ENCODE peak calls at places on chromosome 22, in nine cellular contexts. One of them, this sample, is unnamed.

GRCh38 chr22:21032037-21032842 is at the start of gene SLC7A4:
- DNase-seq in kidney epithelial cell: no peak
- DNase-seq in activated naive CD4-positive, alpha-beta T cell: no peak
- DNase-seq in M059J: no peak
- DNase-seq in tibial nerve: no peak
- DNase-seq in astrocyte of the spinal cord: no peak
- DNase-seq in activated naive CD8-positive, alpha-beta T cell treated with anti-CD3 and anti-CD28 coated beads, Interleukin-2, amount 50 U/mL, for 24 hours: no peak
- DNase-seq in stimulated activated effector memory CD8-positive, alpha-beta T cell treated with anti-CD3 and anti-CD28 coated beads, Interleukin-12 subunit alpha, Interleukin-12 subunit beta, amount 100 ng/mL, for 72 hours: no peak
- DNase-seq in NCI-H345: peak
- DNase-seq in this sample: peak

GRCh38 chr22:26722159-26722558 is 64.8 kb downstream of the MIAT start:
- DNase-seq in stimulated activated effector memory CD8-positive, alpha-beta T cell treated with anti-CD3 and anti-CD28 coated beads, Interleukin-12 subunit alpha, Interleukin-12 subunit beta, amount 100 ng/mL, for 72 hours: no peak
- DNase-seq in tibial nerve: no peak
- DNase-seq in M059J: peak
- DNase-seq in kidney epithelial cell: no peak
- DNase-seq in NCI-H345: no peak
- DNase-seq in activated naive CD4-positive, alpha-beta T cell: no peak
- DNase-seq in activated naive CD8-positive, alpha-beta T cell treated with anti-CD3 and anti-CD28 coated beads, Interleukin-2, amount 50 U/mL, for 24 hours: no peak
- DNase-seq in astrocyte of the spinal cord: no peak
- DNase-seq in this sample: no peak

GRCh38 chr22:35610741-35611140 is 6.4 kb downstream of the MB start:
- DNase-seq in stimulated activated effector memory CD8-positive, alpha-beta T cell treated with anti-CD3 and anti-CD28 coated beads, Interleukin-12 subunit alpha, Interleukin-12 subunit beta, amount 100 ng/mL, for 72 hours: no peak
- DNase-seq in activated naive CD4-positive, alpha-beta T cell: no peak
- DNase-seq in M059J: no peak
- DNase-seq in kidney epithelial cell: no peak
- DNase-seq in tibial nerve: no peak
- DNase-seq in NCI-H345: no peak
- DNase-seq in activated naive CD8-positive, alpha-beta T cell treated with anti-CD3 and anti-CD28 coated beads, Interleukin-2, amount 50 U/mL, for 24 hours: no peak
- DNase-seq in astrocyte of the spinal cord: no peak
- DNase-seq in this sample: no peak

GRCh38 chr22:48347311-48347710 is 1480.4 kb downstream of the BRD1 start:
- DNase-seq in activated naive CD8-positive, alpha-beta T cell treated with anti-CD3 and anti-CD28 coated beads, Interleukin-2, amount 50 U/mL, for 24 hours: no peak
- DNase-seq in stimulated activated effector memory CD8-positive, alpha-beta T cell treated with anti-CD3 and anti-CD28 coated beads, Interleukin-12 subunit alpha, Interleukin-12 subunit beta, amount 100 ng/mL, for 72 hours: no peak
- DNase-seq in M059J: no peak
- DNase-seq in NCI-H345: no peak
- DNase-seq in astrocyte of the spinal cord: no peak
- DNase-seq in kidney epithelial cell: no peak
- DNase-seq in activated naive CD4-positive, alpha-beta T cell: no peak
- DNase-seq in tibial nerve: no peak
- DNase-seq in this sample: no peak

GRCh38 chr22:46351767-46352166 is 16.3 kb downstream of the TRMU start:
- DNase-seq in kidney epithelial cell: no peak
- DNase-seq in astrocyte of the spinal cord: no peak
- DNase-seq in activated naive CD8-positive, alpha-beta T cell treated with anti-CD3 and anti-CD28 coated beads, Interleukin-2, amount 50 U/mL, for 24 hours: no peak
- DNase-seq in tibial nerve: no peak
- DNase-seq in M059J: no peak
- DNase-seq in activated naive CD4-positive, alpha-beta T cell: no peak
- DNase-seq in stimulated activated effector memory CD8-positive, alpha-beta T cell treated with anti-CD3 and anti-CD28 coated beads, Interleukin-12 subunit alpha, Interleukin-12 subunit beta, amount 100 ng/mL, for 72 hours: no peak
- DNase-seq in NCI-H345: no peak
- DNase-seq in this sample: no peak

GRCh38 chr22:45783021-45783420 is 111.4 kb downstream of the ATXN10 start:
- DNase-seq in kidney epithelial cell: no peak
- DNase-seq in stimulated activated effector memory CD8-positive, alpha-beta T cell treated with anti-CD3 and anti-CD28 coated beads, Interleukin-12 subunit alpha, Interleukin-12 subunit beta, amount 100 ng/mL, for 72 hours: no peak
- DNase-seq in M059J: no peak
- DNase-seq in activated naive CD4-positive, alpha-beta T cell: no peak
- DNase-seq in astrocyte of the spinal cord: peak
- DNase-seq in tibial nerve: no peak
- DNase-seq in NCI-H345: no peak
- DNase-seq in activated naive CD8-positive, alpha-beta T cell treated with anti-CD3 and anti-CD28 coated beads, Interleukin-2, amount 50 U/mL, for 24 hours: no peak
- DNase-seq in this sample: no peak

GRCh38 chr22:49099496-49100124 is 728.1 kb downstream of the BRD1 start:
- DNase-seq in activated naive CD4-positive, alpha-beta T cell: no peak
- DNase-seq in activated naive CD8-positive, alpha-beta T cell treated with anti-CD3 and anti-CD28 coated beads, Interleukin-2, amount 50 U/mL, for 24 hours: no peak
- DNase-seq in kidney epithelial cell: peak
- DNase-seq in tibial nerve: no peak
- DNase-seq in NCI-H345: no peak
- DNase-seq in stimulated activated effector memory CD8-positive, alpha-beta T cell treated with anti-CD3 and anti-CD28 coated beads, Interleukin-12 subunit alpha, Interleukin-12 subunit beta, amount 100 ng/mL, for 72 hours: no peak
- DNase-seq in M059J: peak
- DNase-seq in astrocyte of the spinal cord: no peak
- DNase-seq in this sample: no peak

GRCh38 chr22:19940536-19941364 is 822 bp upstream of the COMT start:
- DNase-seq in activated naive CD4-positive, alpha-beta T cell: no peak
- DNase-seq in tibial nerve: no peak
- DNase-seq in astrocyte of the spinal cord: no peak
- DNase-seq in stimulated activated effector memory CD8-positive, alpha-beta T cell treated with anti-CD3 and anti-CD28 coated beads, Interleukin-12 subunit alpha, Interleukin-12 subunit beta, amount 100 ng/mL, for 72 hours: no peak
- DNase-seq in NCI-H345: no peak
- DNase-seq in activated naive CD8-positive, alpha-beta T cell treated with anti-CD3 and anti-CD28 coated beads, Interleukin-2, amount 50 U/mL, for 24 hours: no peak
- DNase-seq in kidney epithelial cell: no peak
- DNase-seq in M059J: no peak
- DNase-seq in this sample: no peak

GRCh38 chr22:19853058-19853878 is 1.4 kb downstream of the GNB1L start:
- DNase-seq in activated naive CD4-positive, alpha-beta T cell: no peak
- DNase-seq in kidney epithelial cell: no peak
- DNase-seq in tibial nerve: no peak
- DNase-seq in NCI-H345: no peak
- DNase-seq in activated naive CD8-positive, alpha-beta T cell treated with anti-CD3 and anti-CD28 coated beads, Interleukin-2, amount 50 U/mL, for 24 hours: no peak
- DNase-seq in stimulated activated effector memory CD8-positive, alpha-beta T cell treated with anti-CD3 and anti-CD28 coated beads, Interleukin-12 subunit alpha, Interleukin-12 subunit beta, amount 100 ng/mL, for 72 hours: no peak
- DNase-seq in astrocyte of the spinal cord: no peak
- DNase-seq in M059J: no peak
- DNase-seq in this sample: no peak

GRCh38 chr22:47484960-47485571 is 722.6 kb downstream of the TBC1D22A start:
- DNase-seq in stimulated activated effector memory CD8-positive, alpha-beta T cell treated with anti-CD3 and anti-CD28 coated beads, Interleukin-12 subunit alpha, Interleukin-12 subunit beta, amount 100 ng/mL, for 72 hours: no peak
- DNase-seq in activated naive CD4-positive, alpha-beta T cell: no peak
- DNase-seq in astrocyte of the spinal cord: no peak
- DNase-seq in tibial nerve: no peak
- DNase-seq in kidney epithelial cell: no peak
- DNase-seq in activated naive CD8-positive, alpha-beta T cell treated with anti-CD3 and anti-CD28 coated beads, Interleukin-2, amount 50 U/mL, for 24 hours: no peak
- DNase-seq in NCI-H345: peak
- DNase-seq in M059J: no peak
- DNase-seq in this sample: no peak

GRCh38 chr22:22687638-22688500 is 43.5 kb downstream of the GGTLC2 start:
- DNase-seq in astrocyte of the spinal cord: peak
- DNase-seq in tibial nerve: peak
- DNase-seq in activated naive CD8-positive, alpha-beta T cell treated with anti-CD3 and anti-CD28 coated beads, Interleukin-2, amount 50 U/mL, for 24 hours: peak
- DNase-seq in M059J: peak
- DNase-seq in activated naive CD4-positive, alpha-beta T cell: no peak
- DNase-seq in kidney epithelial cell: no peak
- DNase-seq in NCI-H345: peak
- DNase-seq in stimulated activated effector memory CD8-positive, alpha-beta T cell treated with anti-CD3 and anti-CD28 coated beads, Interleukin-12 subunit alpha, Interleukin-12 subunit beta, amount 100 ng/mL, for 72 hours: no peak
- DNase-seq in this sample: peak

GRCh38 chr22:43234299-43234988 is 47.5 kb upstream of the TTLL12 start:
- DNase-seq in NCI-H345: no peak
- DNase-seq in activated naive CD8-positive, alpha-beta T cell treated with anti-CD3 and anti-CD28 coated beads, Interleukin-2, amount 50 U/mL, for 24 hours: no peak
- DNase-seq in M059J: no peak
- DNase-seq in astrocyte of the spinal cord: no peak
- DNase-seq in activated naive CD4-positive, alpha-beta T cell: no peak
- DNase-seq in stimulated activated effector memory CD8-positive, alpha-beta T cell treated with anti-CD3 and anti-CD28 coated beads, Interleukin-12 subunit alpha, Interleukin-12 subunit beta, amount 100 ng/mL, for 72 hours: no peak
- DNase-seq in kidney epithelial cell: no peak
- DNase-seq in tibial nerve: no peak
- DNase-seq in this sample: peak

GRCh38 chr22:19819209-19819910 is 35.3 kb downstream of the GNB1L start:
- DNase-seq in activated naive CD4-positive, alpha-beta T cell: no peak
- DNase-seq in stimulated activated effector memory CD8-positive, alpha-beta T cell treated with anti-CD3 and anti-CD28 coated beads, Interleukin-12 subunit alpha, Interleukin-12 subunit beta, amount 100 ng/mL, for 72 hours: no peak
- DNase-seq in NCI-H345: no peak
- DNase-seq in M059J: no peak
- DNase-seq in activated naive CD8-positive, alpha-beta T cell treated with anti-CD3 and anti-CD28 coated beads, Interleukin-2, amount 50 U/mL, for 24 hours: no peak
- DNase-seq in tibial nerve: no peak
- DNase-seq in astrocyte of the spinal cord: no peak
- DNase-seq in kidney epithelial cell: no peak
- DNase-seq in this sample: peak

GRCh38 chr22:31346255-31346732 is at the start of gene PATZ1:
- DNase-seq in astrocyte of the spinal cord: peak
- DNase-seq in NCI-H345: peak
- DNase-seq in kidney epithelial cell: no peak
- DNase-seq in stimulated activated effector memory CD8-positive, alpha-beta T cell treated with anti-CD3 and anti-CD28 coated beads, Interleukin-12 subunit alpha, Interleukin-12 subunit beta, amount 100 ng/mL, for 72 hours: no peak
- DNase-seq in tibial nerve: peak
- DNase-seq in M059J: peak
- DNase-seq in activated naive CD4-positive, alpha-beta T cell: peak
- DNase-seq in activated naive CD8-positive, alpha-beta T cell treated with anti-CD3 and anti-CD28 coated beads, Interleukin-2, amount 50 U/mL, for 24 hours: peak
- DNase-seq in this sample: peak

GRCh38 chr22:44136112-44136511 is 44.6 kb upstream of the PARVG start:
- DNase-seq in activated naive CD8-positive, alpha-beta T cell treated with anti-CD3 and anti-CD28 coated beads, Interleukin-2, amount 50 U/mL, for 24 hours: no peak
- DNase-seq in kidney epithelial cell: no peak
- DNase-seq in stimulated activated effector memory CD8-positive, alpha-beta T cell treated with anti-CD3 and anti-CD28 coated beads, Interleukin-12 subunit alpha, Interleukin-12 subunit beta, amount 100 ng/mL, for 72 hours: no peak
- DNase-seq in activated naive CD4-positive, alpha-beta T cell: no peak
- DNase-seq in M059J: no peak
- DNase-seq in tibial nerve: no peak
- DNase-seq in astrocyte of the spinal cord: no peak
- DNase-seq in NCI-H345: no peak
- DNase-seq in this sample: no peak